ENCODE peak calls at places on chromosomes 16 and 17, in seven cellular contexts. G is mesenchymal stem cell, N is H9, L is mesendoderm, Q is neuronal stem cell, B is H1, E is trophoblast cell. I is an unnamed sample.

GRCh38 chr17:55747209-55747608 is 3.6 kb upstream of the PCTP start:
- DNase-seq in G (no peak), N (no peak), L (no peak), Q (no peak), B (no peak), E (no peak), I (no peak)

GRCh38 chr17:28185658-28186057 is 133.3 kb upstream of the TMEM97 start:
- DNase-seq in G (no peak), N (no peak), L (no peak), Q (no peak), B (no peak), E (no peak), I (no peak)

GRCh38 chr17:50507871-50508572 is at the start of gene MYCBPAP:
- DNase-seq in G (peak), N (peak), L (peak), Q (peak), B (peak), E (peak), I (peak)

GRCh38 chr16:85919271-85920267 is 20.6 kb downstream of the IRF8 start:
- DNase-seq in G (no peak), N (no peak), L (no peak), Q (no peak), B (no peak), E (peak), I (no peak)

GRCh38 chr16:78444-79145 is 570 bp downstream of the MPG start:
- DNase-seq in G (peak), N (no peak), L (no peak), Q (no peak), B (no peak), E (peak), I (peak)

GRCh38 chr16:15618392-15618791 is 24.6 kb downstream of the MARF1 start:
- DNase-seq in G (no peak), N (no peak), L (no peak), Q (no peak), B (no peak), E (no peak), I (peak)

GRCh38 chr17:27524594-27524993 is 68.3 kb downstream of the KSR1 start:
- DNase-seq in G (no peak), N (no peak), L (no peak), Q (no peak), B (no peak), E (no peak), I (no peak)

GRCh38 chr17:10646393-10646990 is 10.6 kb downstream of the MYH3 start:
- DNase-seq in G (peak), N (peak), L (peak), Q (peak), B (peak), E (peak), I (peak)

GRCh38 chr17:67421869-67422273 is 44.8 kb downstream of the PITPNC1 start:
- DNase-seq in G (peak), N (no peak), L (peak), Q (no peak), B (no peak), E (peak), I (peak)

GRCh38 chr17:81878294-81878693 is 7.2 kb upstream of the ARHGDIA start:
- DNase-seq in G (no peak), N (no peak), L (no peak), Q (no peak), B (no peak), E (no peak), I (peak)

GRCh38 chr16:27326738-27327585 is 13.2 kb downstream of the IL4R start:
- DNase-seq in G (peak), N (peak), L (peak), Q (no peak), B (peak), E (peak), I (peak)

GRCh38 chr16:29698042-29698441 is 19.1 kb downstream of the QPRT start:
- DNase-seq in G (no peak), N (no peak), L (no peak), Q (no peak), B (no peak), E (no peak), I (no peak)

GRCh38 chr16:29699324-29700219 is 20.6 kb downstream of the QPRT start:
- DNase-seq in G (no peak), N (no peak), L (no peak), Q (no peak), B (no peak), E (no peak), I (no peak)

GRCh38 chr16:29696881-29697331 is 17.9 kb downstream of the QPRT start:
- DNase-seq in G (no peak), N (no peak), L (no peak), Q (no peak), B (no peak), E (peak), I (no peak)

GRCh38 chr16:29698484-29699323 is 19.7 kb downstream of the QPRT start:
- DNase-seq in G (no peak), N (no peak), L (no peak), Q (no peak), B (no peak), E (no peak), I (no peak)

DNA sequence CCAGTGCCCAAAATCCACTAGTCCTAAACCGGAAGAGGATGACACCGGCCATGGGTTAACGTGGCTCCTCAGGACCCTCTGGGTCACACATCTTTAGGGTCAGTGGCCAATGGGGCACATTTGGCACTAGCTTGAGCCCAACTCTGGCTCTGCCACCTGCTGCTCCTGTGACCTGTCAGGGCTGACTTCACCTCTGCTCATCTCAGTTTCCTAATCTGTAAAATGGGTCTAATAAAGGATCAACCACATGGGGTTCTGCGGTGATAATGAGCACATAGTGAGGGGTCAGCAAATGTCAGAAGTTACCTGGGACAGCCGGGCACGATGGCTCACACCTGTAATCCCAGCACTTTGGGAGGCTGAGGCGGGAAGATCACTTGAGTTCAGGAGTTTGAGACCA is 18.4 kb downstream of the QPRT start:
- DNase-seq in G (no peak), N (no peak), L (no peak), Q (no peak), B (no peak), E (no peak), I (no peak)
- H3K18ac ChIP-seq in G (no peak), N (no peak), L (no peak), Q (peak), B (no peak), E (no peak), I (no peak)

DNA sequence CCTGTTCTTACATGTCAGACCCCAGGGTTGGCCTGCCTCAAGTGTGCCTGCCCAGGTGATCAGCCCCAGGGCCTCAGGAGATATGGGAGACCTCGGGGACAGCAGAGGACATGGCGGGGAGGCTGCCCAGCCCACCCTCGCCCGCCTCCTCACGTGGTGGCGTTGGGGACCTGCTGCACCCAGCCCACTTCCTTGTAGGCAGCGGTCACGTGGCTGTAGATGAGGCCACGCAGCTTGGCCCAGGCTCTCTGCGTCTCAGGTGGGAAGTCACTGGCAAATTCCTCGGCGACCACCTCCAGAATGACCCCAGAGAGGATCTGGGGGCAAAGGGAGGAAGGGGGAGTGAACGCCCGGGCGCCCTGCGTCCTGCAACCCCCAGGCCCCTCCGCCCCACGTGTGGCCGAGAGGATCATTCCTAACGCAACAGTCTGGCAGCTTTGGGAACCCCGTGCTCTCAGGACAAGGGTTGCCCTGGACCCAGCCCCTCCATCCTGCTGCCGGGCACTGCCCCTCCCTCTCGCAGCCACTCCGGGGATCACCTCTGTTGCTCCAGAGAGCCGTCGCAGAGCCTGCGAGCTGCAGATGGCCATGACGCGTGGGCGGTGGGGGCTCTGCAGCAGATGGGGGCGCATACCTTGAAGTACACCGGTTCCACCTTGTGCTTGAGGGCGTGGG is 6.5 kb downstream of the CYGB start:
- DNase-seq in G (no peak), N (no peak), L (no peak), Q (no peak), B (peak), E (no peak), I (no peak)
- H3K18ac ChIP-seq in G (peak), N (no peak), L (no peak), Q (peak), B (peak), E (peak), I (peak)

DNA sequence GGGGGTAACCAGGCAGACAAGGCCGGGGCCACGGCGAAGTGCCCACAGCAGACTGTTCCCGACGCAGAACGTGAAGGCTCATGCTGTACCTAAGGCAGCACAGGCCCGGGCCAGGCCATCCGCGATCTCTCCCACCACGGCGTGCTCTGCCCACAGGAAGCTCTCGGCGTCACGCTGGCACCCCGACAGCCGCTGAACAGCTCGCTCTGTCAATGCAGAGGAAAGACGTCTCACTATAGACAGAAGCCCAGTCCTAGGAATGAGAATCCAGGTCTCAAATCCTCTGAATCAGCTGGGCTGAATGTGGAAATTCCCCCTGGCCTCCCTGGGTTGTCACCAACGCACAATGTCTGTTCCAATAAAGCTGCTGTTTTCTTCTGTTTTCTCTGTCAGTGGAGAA is 21.4 kb downstream of the SERPINF1 start:
- DNase-seq in G (peak), N (no peak), L (no peak), Q (no peak), B (no peak), E (peak), I (no peak)
- H3K18ac ChIP-seq in G (peak), N (no peak), L (no peak), Q (no peak), B (no peak), E (no peak), I (peak)

DNA sequence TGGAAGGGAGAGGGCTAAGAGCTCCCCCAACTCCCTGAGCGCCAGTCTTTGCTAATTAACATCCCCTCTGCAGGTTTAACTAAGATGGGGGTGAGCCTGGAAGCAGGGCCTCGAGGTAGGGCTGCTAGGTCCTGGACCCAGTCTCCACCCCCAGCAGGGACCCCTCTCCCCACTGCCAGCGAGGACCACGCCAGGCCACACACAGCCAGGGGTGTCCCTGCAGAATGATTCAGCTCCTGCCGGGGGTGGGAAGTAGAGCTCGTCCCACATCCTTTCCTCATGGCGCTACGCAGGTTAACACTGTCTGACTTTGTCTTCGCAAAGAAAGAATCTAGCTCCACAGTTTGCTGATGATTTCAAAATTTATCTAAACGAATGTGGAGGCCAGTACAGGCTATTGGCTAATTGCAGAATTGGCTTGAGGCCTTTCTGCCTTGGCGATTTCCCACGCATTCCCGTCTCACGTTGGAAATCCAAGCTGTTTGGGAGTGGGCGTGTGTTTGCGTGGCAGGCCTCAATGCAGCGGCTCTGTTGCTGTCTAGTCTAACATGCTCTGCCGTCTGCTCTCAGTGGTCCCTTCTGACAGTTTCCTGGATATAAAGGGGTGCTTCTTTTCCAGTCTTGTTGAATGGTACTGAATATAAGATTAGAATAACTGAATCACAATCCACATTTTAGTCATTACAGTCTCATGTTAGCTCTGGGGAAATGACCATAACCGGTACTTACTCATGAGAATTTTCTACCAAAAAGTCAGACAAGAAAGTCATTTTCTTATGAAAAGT is 252.2 kb downstream of the NTN1 start:
- DNase-seq in G (no peak), N (no peak), L (no peak), Q (no peak), B (no peak), E (no peak), I (peak)
- H3K18ac ChIP-seq in G (no peak), N (no peak), L (no peak), Q (peak), B (no peak), E (no peak), I (no peak)

DNA sequence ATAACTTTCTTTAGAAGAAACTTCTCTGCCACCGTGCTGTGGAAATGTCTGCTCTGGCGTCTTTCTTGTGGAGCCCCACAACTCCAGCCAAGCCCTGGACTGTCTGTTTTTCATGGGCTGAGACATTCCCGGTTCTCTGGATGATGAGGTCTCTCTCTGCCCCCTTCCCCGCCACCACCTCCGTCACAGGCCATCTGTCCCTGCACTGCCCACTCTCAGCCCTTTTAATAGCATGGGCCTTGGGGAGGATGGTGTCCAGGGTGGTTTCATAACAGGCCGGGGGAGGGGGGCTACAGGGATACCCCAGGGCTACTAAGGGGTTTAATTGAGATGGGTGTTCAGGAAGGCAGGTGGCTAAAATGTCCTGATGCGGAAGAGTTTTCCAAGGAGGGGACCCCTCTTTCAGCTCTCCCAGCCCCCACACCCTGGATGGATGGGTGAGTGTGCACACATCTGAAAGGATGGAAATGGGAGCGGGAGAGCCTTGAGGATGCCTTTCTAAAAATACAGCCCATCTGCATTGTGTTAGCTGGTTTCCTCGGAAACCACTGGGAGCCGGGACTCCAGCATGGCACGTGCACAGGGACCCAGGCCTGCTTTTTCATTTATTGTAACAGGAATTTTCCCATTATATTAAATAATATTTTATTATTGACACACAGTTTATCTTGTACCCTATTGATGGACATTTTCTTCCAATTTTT is 14.6 kb upstream of the NDRG4 start:
- DNase-seq in G (no peak), N (no peak), L (no peak), Q (no peak), B (no peak), E (no peak), I (no peak)
- H3K18ac ChIP-seq in G (no peak), N (no peak), L (no peak), Q (no peak), B (no peak), E (no peak), I (no peak)

GRCh38 chr16:54597222-54597621 is 310.6 kb upstream of the IRX3 start:
- DNase-seq in G (no peak), N (no peak), L (no peak), Q (no peak), B (no peak), E (no peak), I (no peak)
- H3K18ac ChIP-seq in G (no peak), N (no peak), L (no peak), Q (no peak), B (no peak), E (no peak), I (no peak)

DNA sequence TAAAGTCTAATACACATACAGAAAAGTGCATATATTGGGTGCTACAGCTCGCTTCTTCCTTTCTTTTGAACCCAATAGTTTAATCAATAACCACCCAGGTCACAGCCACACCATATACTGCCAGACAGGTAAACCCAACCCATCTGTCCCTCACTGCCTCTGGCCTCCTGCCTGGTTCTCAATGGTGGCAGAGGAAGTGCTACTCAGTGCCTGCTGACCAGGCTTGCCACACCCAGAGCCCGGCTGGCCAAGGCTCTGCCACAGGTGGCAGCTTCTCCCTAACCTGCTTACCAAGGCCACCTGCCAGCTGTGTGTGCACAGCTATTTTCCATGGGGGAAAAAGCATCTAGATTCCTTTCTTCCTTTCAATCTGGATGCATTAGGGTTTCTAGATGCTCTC is 584 bp downstream of the PMP22 start:
- DNase-seq in G (no peak), N (peak), L (no peak), Q (no peak), B (no peak), E (no peak), I (no peak)
- H3K18ac ChIP-seq in G (no peak), N (no peak), L (no peak), Q (peak), B (no peak), E (no peak), I (no peak)

GRCh38 chr16:84137287-84137686 is 7.7 kb downstream of the HSDL1 start:
- DNase-seq in G (no peak), N (no peak), L (peak), Q (no peak), B (no peak), E (no peak), I (no peak)

GRCh38 chr16:84138500-84138823 is 6.5 kb downstream of the HSDL1 start:
- DNase-seq in G (no peak), N (no peak), L (no peak), Q (no peak), B (no peak), E (no peak), I (no peak)

GRCh38 chr16:84137769-84138357 is 7.1 kb downstream of the HSDL1 start:
- DNase-seq in G (no peak), N (no peak), L (peak), Q (no peak), B (no peak), E (no peak), I (no peak)

GRCh38 chr16:84139628-84140258 is 5.2 kb downstream of the HSDL1 start:
- DNase-seq in G (no peak), N (no peak), L (no peak), Q (no peak), B (no peak), E (no peak), I (no peak)

DNA sequence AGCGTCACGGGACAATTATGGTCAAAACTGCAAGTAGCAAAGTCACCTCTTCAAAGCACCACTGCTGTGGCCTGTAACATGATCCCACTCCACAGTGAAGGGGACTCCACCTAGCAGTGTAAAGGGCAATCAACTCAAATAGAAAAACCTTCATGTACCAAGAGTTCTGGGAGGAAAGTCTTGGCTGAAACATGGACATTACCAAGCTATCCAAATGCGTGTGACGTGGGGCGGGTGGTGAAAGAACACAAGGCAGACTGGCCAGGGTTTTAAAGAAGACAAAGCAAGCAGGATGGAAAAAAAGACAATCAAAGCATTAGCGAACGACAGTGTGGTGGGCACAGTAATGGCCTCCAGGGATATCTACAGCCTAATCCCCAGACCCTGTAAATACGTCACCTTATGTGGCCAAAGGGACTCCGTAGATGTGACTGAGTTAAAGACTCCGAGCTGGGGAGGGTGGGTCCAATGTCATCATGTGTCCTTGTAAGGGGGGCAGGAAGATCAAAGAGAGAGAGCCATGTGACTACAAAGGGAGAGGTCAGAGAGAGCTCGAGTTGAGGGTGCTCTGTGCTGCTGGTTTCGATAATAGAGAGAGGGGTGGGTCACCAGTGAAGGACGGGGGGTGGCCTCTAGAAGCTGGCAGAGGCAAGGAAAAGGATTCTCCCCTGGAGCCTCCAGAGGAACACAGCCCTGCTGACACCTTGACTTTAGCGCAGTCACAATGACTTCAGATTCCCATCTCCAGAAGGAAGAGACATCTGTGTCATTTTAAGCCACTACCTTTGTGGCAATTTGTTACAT is 6.0 kb downstream of the HSDL1 start:
- DNase-seq in G (peak), N (no peak), L (peak), Q (no peak), B (no peak), E (no peak), I (peak)
- H3K18ac ChIP-seq in G (peak), N (no peak), L (no peak), Q (no peak), B (no peak), E (no peak), I (no peak)